ENCODE peak calls at places on chromosome 17, in four cellular contexts. One of them, this sample, is unnamed.

GRCh38 chr17:4506180-4506814 is 7.6 kb downstream of the SPNS2 start:
- DNase-seq in IMR-90: no peak
- DNase-seq in hepatocyte: no peak
- DNase-seq in aorta: no peak
- DNase-seq in this sample: no peak

GRCh38 chr17:27296427-27296979 is 2.6 kb downstream of the WSB1 start:
- DNase-seq in IMR-90: peak; percentile 85
- DNase-seq in hepatocyte: peak; percentile 18
- DNase-seq in aorta: no peak
- DNase-seq in this sample: no peak

GRCh38 chr17:62664336-62665120 is 37.1 kb downstream of the MRC2 start:
- DNase-seq in IMR-90: no peak
- DNase-seq in hepatocyte: no peak
- DNase-seq in aorta: no peak
- DNase-seq in this sample: no peak

GRCh38 chr17:81171941-81172340 is 5.9 kb upstream of the AATK start:
- DNase-seq in IMR-90: peak; percentile 13
- DNase-seq in hepatocyte: no peak
- DNase-seq in aorta: no peak
- DNase-seq in this sample: no peak

GRCh38 chr17:42679492-42680330 is 1.9 kb downstream of the CCR10 start:
- DNase-seq in IMR-90: peak; percentile 75
- DNase-seq in hepatocyte: peak; percentile 91
- DNase-seq in aorta: peak; percentile 87
- DNase-seq in this sample: peak; percentile 82

GRCh38 chr17:66949501-66949900 is 15.0 kb upstream of the CACNG4 start:
- DNase-seq in IMR-90: peak; percentile 8
- DNase-seq in hepatocyte: no peak
- DNase-seq in aorta: no peak
- DNase-seq in this sample: peak; percentile 9

GRCh38 chr17:80989586-80989913 is 2.1 kb upstream of the CHMP6 start:
- DNase-seq in IMR-90: no peak
- DNase-seq in hepatocyte: no peak
- DNase-seq in aorta: no peak
- DNase-seq in this sample: no peak

GRCh38 chr17:57782051-57782490 is 37.0 kb upstream of the CCDC182 start:
- DNase-seq in IMR-90: no peak
- DNase-seq in hepatocyte: no peak
- DNase-seq in aorta: no peak
- DNase-seq in this sample: no peak

GRCh38 chr17:37708008-37708615 is 36.7 kb downstream of the HNF1B start:
- DNase-seq in IMR-90: no peak
- DNase-seq in hepatocyte: peak; percentile 81
- DNase-seq in aorta: no peak
- DNase-seq in this sample: no peak

GRCh38 chr17:73010414-73010813 is 82.1 kb downstream of the SLC39A11 start:
- DNase-seq in IMR-90: no peak
- DNase-seq in hepatocyte: no peak
- DNase-seq in aorta: no peak
- DNase-seq in this sample: no peak

GRCh38 chr17:48492401-48493298 is 38.2 kb downstream of the HOXB1 start:
- DNase-seq in IMR-90: peak; percentile 74
- DNase-seq in hepatocyte: peak; percentile 81
- DNase-seq in aorta: peak; percentile 82
- DNase-seq in this sample: peak; percentile 78

GRCh38 chr17:29368926-29369325 is 21.2 kb upstream of the TAOK1 start:
- DNase-seq in IMR-90: peak; percentile 40
- DNase-seq in hepatocyte: no peak
- DNase-seq in aorta: no peak
- DNase-seq in this sample: no peak

GRCh38 chr17:75325827-75326586 is 36.8 kb upstream of the SLC25A19 start:
- DNase-seq in IMR-90: peak; percentile 35
- DNase-seq in hepatocyte: no peak
- DNase-seq in aorta: peak; percentile 55
- DNase-seq in this sample: no peak

GRCh38 chr17:30476726-30477082 is 504 bp upstream of the GOSR1 start:
- DNase-seq in IMR-90: peak; percentile 7
- DNase-seq in hepatocyte: peak; percentile 8
- DNase-seq in aorta: no peak
- DNase-seq in this sample: peak; percentile 37

GRCh38 chr17:7204335-7204734 is 15.3 kb downstream of the DLG4 start:
- DNase-seq in IMR-90: no peak
- DNase-seq in hepatocyte: no peak
- DNase-seq in aorta: no peak
- DNase-seq in this sample: no peak

GRCh38 chr17:8994319-8994718 is 27.0 kb upstream of the NTN1 start:
- DNase-seq in IMR-90: peak; percentile 23
- DNase-seq in hepatocyte: peak; percentile 75
- DNase-seq in aorta: peak; percentile 80
- DNase-seq in this sample: no peak

GRCh38 chr17:1977583-1978395 is 47.3 kb downstream of the RTN4RL1 start:
- DNase-seq in IMR-90: no peak
- DNase-seq in hepatocyte: no peak
- DNase-seq in aorta: no peak
- DNase-seq in this sample: peak; percentile 15

GRCh38 chr17:63848834-63849689 is 6.6 kb upstream of the SMARCD2 start:
- DNase-seq in IMR-90: peak; percentile 80
- DNase-seq in hepatocyte: peak; percentile 94
- DNase-seq in aorta: peak; percentile 96
- DNase-seq in this sample: no peak

GRCh38 chr17:22463110-22463850 is 771.0 kb downstream of the KCNJ18 start:
- DNase-seq in IMR-90: no peak
- DNase-seq in hepatocyte: no peak
- DNase-seq in aorta: no peak
- DNase-seq in this sample: no peak

GRCh38 chr17:70060415-70060814 is 14.6 kb upstream of the KCNJ16 start:
- DNase-seq in IMR-90: peak; percentile 45
- DNase-seq in hepatocyte: no peak
- DNase-seq in aorta: no peak
- DNase-seq in this sample: no peak

GRCh38 chr17:39634384-39634871 is 2.5 kb upstream of the STARD3 start:
- DNase-seq in IMR-90: peak; percentile 44
- DNase-seq in hepatocyte: peak; percentile 69
- DNase-seq in aorta: no peak
- DNase-seq in this sample: peak; percentile 38

GRCh38 chr17:42276609-42277341 is 584 bp upstream of the STAT5B start:
- DNase-seq in IMR-90: peak; percentile 88
- DNase-seq in hepatocyte: peak; percentile 86
- DNase-seq in aorta: peak; percentile 88
- DNase-seq in this sample: peak; percentile 31

GRCh38 chr17:79377230-79377790 is 233.5 kb downstream of the RBFOX3 start:
- DNase-seq in IMR-90: no peak
- DNase-seq in hepatocyte: no peak
- DNase-seq in aorta: no peak
- DNase-seq in this sample: no peak

GRCh38 chr17:42347198-42347597 is 41.0 kb downstream of the STAT3 start:
- DNase-seq in IMR-90: peak; percentile 86
- DNase-seq in hepatocyte: no peak
- DNase-seq in aorta: peak; percentile 58
- DNase-seq in this sample: no peak

GRCh38 chr17:77837917-77838316 is 120.6 kb upstream of the TNRC6C start:
- DNase-seq in IMR-90: no peak
- DNase-seq in hepatocyte: no peak
- DNase-seq in aorta: peak; percentile 39
- DNase-seq in this sample: no peak

This sample was measured in NCI-H345.